ENCODE peak calls at places on chromosomes 11 and 22, in seven cellular contexts. H is GM03348; J is T-helper 1 cell; N is effector memory CD4-positive, alpha-beta T cell; R is activated CD4-positive, alpha-beta T cell treated with anti-CD3 and anti-CD28 coated beads for 48 hours; D is T follicular helper cell; I is anterior cingulate cortex. V is an unnamed sample.

GRCh38 chr11:88345408-88345807 is 7.9 kb upstream of the CTSC start:
- DNase-seq in D (no peak), I (no peak), N (no peak), H (peak), J (no peak), R (no peak), V (no peak)

GRCh38 chr11:113351490-113351889 is 36.1 kb upstream of the ANKK1 start:
- DNase-seq in R (no peak), N (no peak), D (no peak), I (no peak), H (no peak), J (no peak), V (no peak)

GRCh38 chr11:58067685-58068084 is 36.9 kb downstream of the OR6Q1 start:
- DNase-seq in J (no peak), R (no peak), I (no peak), H (no peak), D (no peak), N (no peak), V (no peak)

GRCh38 chr11:93166194-93166593 is 31.6 kb downstream of the SLC36A4 start:
- DNase-seq in D (no peak), R (no peak), H (no peak), I (no peak), N (no peak), J (no peak), V (no peak)

GRCh38 chr11:66294626-66295620 is 3.2 kb downstream of the TMEM151A start:
- DNase-seq in N (no peak), D (no peak), R (no peak), I (no peak), H (no peak), J (no peak), V (no peak)

GRCh38 chr11:89119426-89119825 is 53.6 kb upstream of the GRM5 start:
- DNase-seq in R (no peak), D (no peak), J (no peak), N (no peak), I (no peak), H (no peak), V (no peak)

GRCh38 chr22:41092847-41093371 is 517 bp downstream of the EP300 start:
- DNase-seq in H (peak), D (no peak), N (no peak), R (peak), I (no peak), J (no peak), V (no peak)

GRCh38 chr11:10205928-10206327 is 88.1 kb downstream of the SBF2 start:
- DNase-seq in D (no peak), J (no peak), H (no peak), N (no peak), I (no peak), R (no peak), V (no peak)

V was measured in C1 segment of cervical spinal cord.